ENCODE peak calls at places on chromosome 7, in nine cellular contexts. B, R, V, A, N, G, Z, W and O are unnamed samples.

GRCh38 chr7:125256446-125256845 is 326.8 kb upstream of the POT1 start:
- DNase-seq in B (no peak), R (no peak), V (peak), A (no peak), N (no peak), G (no peak), Z (peak), W (no peak), O (no peak)

GRCh38 chr7:17706734-17707133 is 233.6 kb downstream of the SNX13 start:
- DNase-seq in B (peak), R (peak), V (peak), A (no peak), N (peak), G (peak), Z (peak), W (no peak), O (peak)

GRCh38 chr7:29255199-29255838 is 60.7 kb downstream of the CHN2 start:
- DNase-seq in B (no peak), R (no peak), V (no peak), A (no peak), N (no peak), G (no peak), Z (no peak), W (no peak), O (no peak)

GRCh38 chr7:107953265-107953923 is 49.6 kb downstream of the LAMB1 start:
- DNase-seq in B (no peak), R (no peak), V (no peak), A (no peak), N (no peak), G (no peak), Z (no peak), W (no peak), O (no peak)

GRCh38 chr7:8261711-8262695 is at the start of gene ICA1:
- DNase-seq in B (peak), R (peak), V (peak), A (peak), N (no peak), G (peak), Z (peak), W (peak), O (no peak)

GRCh38 chr7:129780257-129781127 is 169.0 kb downstream of the NRF1 start:
- DNase-seq in B (peak), R (peak), V (peak), A (peak), N (no peak), G (no peak), Z (peak), W (peak), O (no peak)

GRCh38 chr7:91836065-91836368 is 44.5 kb downstream of the MTERF1 start:
- DNase-seq in B (no peak), R (no peak), V (no peak), A (no peak), N (peak), G (peak), Z (peak), W (no peak), O (no peak)

GRCh38 chr7:30389793-30390192 is 88.8 kb downstream of the NOD1 start:
- DNase-seq in B (no peak), R (no peak), V (no peak), A (no peak), N (no peak), G (no peak), Z (no peak), W (no peak), O (no peak)

GRCh38 chr7:22001345-22002004 is 55.8 kb upstream of the CDCA7L start:
- DNase-seq in B (no peak), R (peak), V (peak), A (no peak), N (peak), G (peak), Z (peak), W (no peak), O (peak)

GRCh38 chr7:71633571-71634008 is 501.6 kb downstream of the GALNT17 start:
- DNase-seq in B (no peak), R (peak), V (peak), A (no peak), N (peak), G (peak), Z (peak), W (no peak), O (peak)

GRCh38 chr7:156020566-156020965 is 208.3 kb upstream of the SHH start:
- DNase-seq in B (no peak), R (no peak), V (no peak), A (peak), N (no peak), G (no peak), Z (no peak), W (no peak), O (no peak)

GRCh38 chr7:10521306-10521705 is 452.4 kb upstream of the PHF14 start:
- DNase-seq in B (no peak), R (no peak), V (no peak), A (no peak), N (no peak), G (no peak), Z (no peak), W (no peak), O (no peak)

GRCh38 chr7:55074008-55074499 is 55.2 kb downstream of the EGFR start:
- DNase-seq in B (no peak), R (peak), V (peak), A (no peak), N (no peak), G (peak), Z (peak), W (no peak), O (no peak)

GRCh38 chr7:157739650-157740049 is 402.8 kb downstream of the DNAJB6 start:
- DNase-seq in B (no peak), R (no peak), V (no peak), A (no peak), N (no peak), G (no peak), Z (no peak), W (no peak), O (no peak)

GRCh38 chr7:75813781-75814236 is at the start of gene CCL24:
- DNase-seq in B (no peak), R (no peak), V (no peak), A (no peak), N (no peak), G (no peak), Z (no peak), W (no peak), O (no peak)

GRCh38 chr7:81159402-81159801 is 240.6 kb upstream of the SEMA3C start:
- DNase-seq in B (no peak), R (no peak), V (no peak), A (no peak), N (no peak), G (peak), Z (peak), W (no peak), O (no peak)

GRCh38 chr7:138773817-138774216 is 24.0 kb upstream of the TMEM213 start:
- DNase-seq in B (no peak), R (no peak), V (no peak), A (no peak), N (no peak), G (no peak), Z (no peak), W (no peak), O (no peak)

GRCh38 chr7:33804261-33804660 is 101.1 kb upstream of the BMPER start:
- DNase-seq in B (no peak), R (no peak), V (no peak), A (no peak), N (no peak), G (no peak), Z (no peak), W (no peak), O (no peak)

GRCh38 chr7:21948364-21948763 is 2.7 kb upstream of the CDCA7L start:
- DNase-seq in B (no peak), R (no peak), V (no peak), A (no peak), N (no peak), G (no peak), Z (no peak), W (no peak), O (no peak)

GRCh38 chr7:5597772-5598171 is 174.1 kb upstream of the TNRC18 start:
- DNase-seq in B (peak), R (no peak), V (peak), A (no peak), N (no peak), G (peak), Z (no peak), W (no peak), O (no peak)

GRCh38 chr7:110762514-110762913 is 328.4 kb upstream of the LRRN3 start:
- DNase-seq in B (no peak), R (no peak), V (peak), A (no peak), N (no peak), G (peak), Z (no peak), W (no peak), O (no peak)

GRCh38 chr7:146956323-146956722 is 839.7 kb downstream of the CNTNAP2 start:
- DNase-seq in B (no peak), R (no peak), V (no peak), A (no peak), N (no peak), G (no peak), Z (no peak), W (no peak), O (no peak)

GRCh38 chr7:98827258-98827657 is 42.6 kb downstream of the TMEM130 start:
- DNase-seq in B (no peak), R (no peak), V (no peak), A (no peak), N (no peak), G (no peak), Z (no peak), W (no peak), O (no peak)

GRCh38 chr7:98828368-98828767 is 41.4 kb downstream of the TMEM130 start:
- DNase-seq in B (no peak), R (no peak), V (no peak), A (no peak), N (no peak), G (no peak), Z (no peak), W (no peak), O (no peak)

GRCh38 chr7:98823226-98823625 is 46.6 kb downstream of the TMEM130 start:
- DNase-seq in B (no peak), R (no peak), V (no peak), A (no peak), N (no peak), G (no peak), Z (no peak), W (no peak), O (no peak)

GRCh38 chr7:98826400-98826799 is 43.4 kb downstream of the TMEM130 start:
- DNase-seq in B (no peak), R (no peak), V (no peak), A (no peak), N (no peak), G (no peak), Z (peak), W (no peak), O (no peak)

DNA sequence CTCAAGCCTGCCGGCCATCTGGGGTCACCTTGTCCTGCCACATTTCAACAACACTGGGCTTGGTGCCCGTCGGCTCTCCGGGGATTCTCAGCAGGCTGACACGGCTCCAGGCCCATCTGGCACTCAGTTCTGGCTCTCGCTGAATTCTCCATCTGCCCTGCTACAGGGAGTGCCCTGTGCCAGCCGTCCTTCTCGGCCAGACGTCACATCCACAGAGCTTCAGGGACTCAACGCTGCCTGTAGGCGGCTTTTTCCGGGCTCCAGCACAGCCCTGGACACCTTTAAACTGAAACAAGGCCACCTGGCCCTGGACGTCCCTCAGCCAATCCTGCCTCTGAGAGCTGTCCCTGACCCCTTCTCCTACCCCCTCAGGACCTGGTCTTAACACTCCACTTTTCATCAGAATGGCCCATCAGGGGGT is 43.0 kb downstream of the TMEM130 start:
- DNase-seq in B (peak), R (no peak), V (no peak), A (no peak), N (no peak), G (no peak), Z (no peak), W (peak), O (no peak)
- TF ChIP-seq CTCF in B (peak), R (no peak), V (no peak), A (no peak), N (no peak), G (no peak), Z (peak), W (peak), O (peak)

DNA sequence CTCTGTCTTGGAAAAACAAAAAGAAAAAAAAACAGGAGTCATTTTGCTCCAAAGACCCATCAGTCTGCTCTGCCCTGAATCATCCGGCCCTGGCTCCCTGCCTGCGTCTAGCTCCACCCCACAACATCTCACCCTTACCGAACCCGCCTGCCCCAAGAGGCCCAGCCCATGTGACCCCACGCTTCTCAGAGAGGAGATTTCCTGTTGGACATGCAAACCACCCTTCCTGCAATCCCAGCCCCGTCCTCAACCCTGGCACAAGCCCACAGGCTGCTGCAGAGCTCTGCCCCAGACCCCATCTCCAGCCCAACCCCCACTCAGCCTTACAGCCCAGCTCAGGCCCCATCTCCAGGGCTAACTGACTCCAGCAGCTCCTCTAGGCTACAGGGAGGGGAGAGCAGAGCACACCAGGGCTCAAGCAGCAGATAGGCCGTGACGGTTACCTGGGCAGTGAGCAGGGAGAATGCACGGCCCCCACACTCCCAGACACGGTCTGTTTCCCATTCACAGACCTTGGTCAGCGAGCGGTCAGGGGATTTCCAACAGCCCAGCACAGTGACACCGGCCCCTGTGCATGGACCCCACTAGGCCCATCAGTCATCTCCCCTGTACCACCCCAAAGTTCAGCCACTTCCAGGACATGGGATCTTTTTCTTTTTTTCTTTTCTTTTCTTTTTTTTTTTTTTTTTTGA is 69.9 kb upstream of the GTF2I start:
- DNase-seq in B (no peak), R (peak), V (peak), A (peak), N (peak), G (peak), Z (peak), W (peak), O (peak)
- TF ChIP-seq CTCF in B (no peak), R (no peak), V (no peak), A (no peak), N (no peak), G (no peak), Z (no peak), W (no peak), O (no peak)

GRCh38 chr7:142908290-142908689 is 22.7 kb upstream of the TRPV6 start:
- DNase-seq in B (no peak), R (no peak), V (no peak), A (no peak), N (no peak), G (no peak), Z (no peak), W (no peak), O (no peak)
- TF ChIP-seq CTCF in B (no peak), R (no peak), V (no peak), A (no peak), N (no peak), G (no peak), Z (no peak), W (no peak), O (no peak)

GRCh38 chr7:128404826-128405344 is 4.9 kb downstream of the IMPDH1 start:
- DNase-seq in B (peak), R (no peak), V (no peak), A (no peak), N (no peak), G (no peak), Z (peak), W (no peak), O (no peak)
- TF ChIP-seq CTCF in B (no peak), R (peak), V (peak), A (no peak), N (peak), G (peak), Z (peak), W (no peak), O (peak)

GRCh38 chr7:134478707-134479106 is 19.8 kb upstream of the AKR1B1 start:
- DNase-seq in B (no peak), R (no peak), V (no peak), A (no peak), N (no peak), G (no peak), Z (peak), W (no peak), O (no peak)
- TF ChIP-seq CTCF in B (no peak), R (no peak), V (no peak), A (no peak), N (peak), G (peak), Z (peak), W (no peak), O (peak)

GRCh38 chr7:105759670-105760548 is 116.5 kb downstream of the ATXN7L1 start:
- DNase-seq in B (peak), R (peak), V (peak), A (no peak), N (no peak), G (peak), Z (peak), W (peak), O (peak)
- TF ChIP-seq CTCF in B (peak), R (peak), V (peak), A (peak), N (peak), G (peak), Z (peak), W (peak), O (peak)

DNA sequence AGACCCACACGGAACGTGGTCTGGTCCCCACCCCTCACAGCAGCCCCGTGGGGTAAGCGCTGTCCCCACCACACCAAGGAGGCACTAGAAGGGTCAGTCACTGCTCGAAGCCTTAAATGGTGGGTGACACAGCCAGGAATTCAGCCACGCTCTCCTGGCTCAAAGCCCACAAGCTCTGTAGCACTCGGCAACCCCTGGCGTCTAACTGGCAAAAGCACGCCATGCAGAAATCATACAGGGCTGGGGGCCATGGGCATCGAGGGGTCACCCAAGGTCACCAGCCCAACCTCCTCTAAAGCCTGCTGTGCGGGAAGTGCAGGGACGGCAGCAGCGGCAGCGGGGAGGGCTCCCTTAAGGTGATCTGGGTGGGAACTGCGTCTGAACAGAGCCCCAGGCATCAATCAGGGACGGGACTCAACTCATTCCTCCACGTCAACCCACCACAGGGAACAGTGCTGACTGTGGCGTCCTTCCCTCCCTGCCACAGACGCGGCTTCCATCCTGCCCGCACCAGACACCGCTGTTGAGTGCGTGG is 7.8 kb downstream of the GPER1 start:
- DNase-seq in B (no peak), R (no peak), V (no peak), A (no peak), N (no peak), G (no peak), Z (no peak), W (no peak), O (no peak)
- TF ChIP-seq CTCF in B (no peak), R (no peak), V (no peak), A (no peak), N (no peak), G (no peak), Z (no peak), W (no peak), O (no peak)

DNA sequence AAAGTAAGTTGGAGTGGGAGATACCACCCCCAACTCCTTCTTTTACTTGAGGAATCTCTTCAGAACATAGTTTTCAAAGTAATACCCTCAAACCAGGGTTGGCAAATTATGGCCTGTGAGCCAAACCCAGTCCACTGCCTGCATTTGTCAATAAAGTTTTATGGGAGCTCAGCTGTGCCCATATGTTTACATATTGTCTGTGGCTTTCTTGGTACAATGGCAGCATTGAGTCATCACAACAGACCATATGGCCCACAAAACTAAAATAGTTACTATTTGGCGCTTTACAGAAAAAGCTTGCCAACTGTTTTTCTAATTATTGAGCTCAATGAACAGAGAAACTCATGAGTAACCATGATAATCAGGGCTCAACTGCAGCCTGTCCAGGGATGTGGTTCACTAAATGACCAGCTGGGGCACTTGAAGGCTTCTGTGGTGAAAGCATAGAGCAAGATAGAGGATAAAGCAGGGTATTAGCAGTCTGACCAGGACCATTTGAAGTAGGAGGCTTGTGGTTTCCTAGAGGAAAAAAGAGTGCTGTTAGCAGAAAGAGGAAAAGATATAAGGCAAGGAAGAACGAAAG is 196.0 kb upstream of the GRB10 start:
- DNase-seq in B (peak), R (peak), V (no peak), A (no peak), N (no peak), G (peak), Z (no peak), W (no peak), O (no peak)
- TF ChIP-seq CTCF in B (peak), R (no peak), V (no peak), A (no peak), N (peak), G (peak), Z (peak), W (no peak), O (no peak)

DNA sequence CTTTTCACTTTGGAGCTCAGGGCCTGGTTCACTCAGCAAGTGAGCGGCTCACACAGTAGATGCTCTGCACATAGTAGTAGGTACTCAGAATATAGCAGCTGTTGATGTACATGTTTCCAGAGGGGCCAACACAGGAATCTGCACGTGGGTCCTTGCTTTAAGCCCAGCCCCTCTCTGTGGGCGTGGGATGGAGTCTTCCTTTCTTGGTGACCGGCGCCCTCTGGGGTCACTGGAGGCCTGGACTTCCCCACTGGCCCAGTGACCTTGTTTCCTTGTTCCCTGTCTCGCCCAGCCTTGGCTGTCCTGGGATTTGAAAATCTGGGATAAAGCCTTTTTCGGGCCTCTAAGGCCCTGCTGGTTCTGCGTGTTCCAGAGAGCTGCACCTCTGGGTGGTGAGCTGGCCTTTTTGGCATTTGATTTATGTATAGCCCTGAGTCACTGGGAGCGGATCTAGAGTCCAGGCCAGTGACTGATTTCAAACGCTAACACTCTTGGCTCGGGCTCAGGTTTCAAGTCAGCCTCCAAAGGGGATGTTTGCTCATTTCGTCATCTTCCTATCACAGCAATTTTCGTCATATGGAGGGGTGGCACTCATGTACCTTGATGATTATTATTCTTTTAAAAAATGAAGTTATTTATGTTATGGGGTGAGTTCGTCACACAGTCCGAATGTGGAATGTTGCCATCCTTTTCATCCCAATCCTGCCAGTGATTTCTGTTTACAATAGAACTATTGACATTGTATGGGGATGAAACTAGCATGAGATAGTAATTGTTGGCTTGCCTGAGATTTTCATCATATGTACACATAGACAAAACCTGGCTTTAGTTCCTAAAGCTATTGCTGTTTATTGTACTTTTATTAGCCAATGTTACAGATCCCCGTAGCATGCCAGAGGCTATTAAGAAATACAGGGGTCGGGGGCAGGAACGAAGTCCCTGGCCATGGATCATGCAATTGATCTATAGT is 65.5 kb downstream of the CUX1 start:
- DNase-seq in B (peak), R (peak), V (peak), A (no peak), N (peak), G (peak), Z (peak), W (peak), O (peak)
- TF ChIP-seq CTCF in B (peak), R (no peak), V (no peak), A (no peak), N (no peak), G (no peak), Z (no peak), W (no peak), O (peak)